ENCODE peak calls at places on chromosomes 2 and 18, in six cellular contexts. V is type B pancreatic cell, E is ELR, A is fibroblast of pulmonary artery, H is right lobe of liver, B is G401. F is an unnamed sample.

GRCh38 chr18:69943021-69943420 is 4.7 kb downstream of the CD226 start:
- DNase-seq in V (no peak), E (peak), A (no peak), H (no peak), B (no peak), F (no peak)

GRCh38 chr2:236673126-236673822 is 103.6 kb downstream of the ACKR3 start:
- DNase-seq in V (no peak), E (no peak), A (no peak), H (no peak), B (no peak), F (peak)

GRCh38 chr18:25817571-25818237 is 272.7 kb downstream of the SS18 start:
- DNase-seq in V (no peak), E (no peak), A (no peak), H (no peak), B (no peak), F (no peak)

GRCh38 chr18:48222118-48222517 is 187.1 kb downstream of the ZBTB7C start:
- DNase-seq in V (no peak), E (peak), A (peak), H (peak), B (peak), F (no peak)

GRCh38 chr2:180001726-180002125 is 5.4 kb downstream of the CWC22 start:
- DNase-seq in V (no peak), E (no peak), A (no peak), H (no peak), B (no peak), F (no peak)

GRCh38 chr2:45691152-45691551 is 39.7 kb downstream of the PRKCE start:
- DNase-seq in V (no peak), E (no peak), A (no peak), H (no peak), B (peak), F (no peak)

GRCh38 chr2:75065402-75066008 is 107.1 kb downstream of the POLE4 start:
- DNase-seq in V (no peak), E (peak), A (peak), H (no peak), B (no peak), F (no peak)

GRCh38 chr2:28343971-28344715 is 48.5 kb upstream of the FOSL2 start:
- DNase-seq in V (no peak), E (no peak), A (no peak), H (peak), B (no peak), F (no peak)

GRCh38 chr2:238155051-238155760 is 3.6 kb upstream of the ERFE start:
- DNase-seq in V (no peak), E (no peak), A (peak), H (peak), B (no peak), F (no peak)

GRCh38 chr18:40935423-40935822 is 1019.6 kb upstream of the PIK3C3 start:
- DNase-seq in V (no peak), E (peak), A (peak), H (no peak), B (no peak), F (no peak)

GRCh38 chr18:35444636-35445035 is 53.1 kb downstream of the INO80C start:
- DNase-seq in V (no peak), E (no peak), A (no peak), H (no peak), B (peak), F (no peak)

GRCh38 chr2:55232863-55233657 is 572 bp downstream of the RPS27A start:
- DNase-seq in V (no peak), E (peak), A (peak), H (peak), B (no peak), F (peak)

GRCh38 chr2:19357383-19358241 is 811 bp downstream of the OSR1 start:
- DNase-seq in V (no peak), E (peak), A (no peak), H (no peak), B (no peak), F (no peak)

GRCh38 chr2:44360749-44361329 is 455 bp downstream of the PREPL start:
- DNase-seq in V (no peak), E (peak), A (peak), H (peak), B (no peak), F (no peak)

GRCh38 chr2:234671231-234671630 is 174.3 kb upstream of the ARL4C start:
- DNase-seq in V (no peak), E (no peak), A (no peak), H (no peak), B (no peak), F (no peak)

GRCh38 chr18:79577451-79578395 is 101.9 kb upstream of the CTDP1 start:
- DNase-seq in V (peak), E (no peak), A (peak), H (peak), B (no peak), F (no peak)

GRCh38 chr2:11753452-11753885 is 7.0 kb downstream of the LPIN1 start:
- DNase-seq in V (no peak), E (no peak), A (no peak), H (no peak), B (peak), F (no peak)

GRCh38 chr18:9137168-9138066 is 836 bp downstream of the ANKRD12 start:
- DNase-seq in V (peak), E (peak), A (peak), H (peak), B (peak), F (peak)

GRCh38 chr2:241321911-241322310 is 6.2 kb downstream of the SEPTIN2 start:
- DNase-seq in V (no peak), E (no peak), A (no peak), H (no peak), B (no peak), F (no peak)

GRCh38 chr2:118852605-118853128 is 5.2 kb upstream of the EN1 start:
- DNase-seq in V (no peak), E (no peak), A (no peak), H (no peak), B (no peak), F (no peak)

GRCh38 chr2:50596521-50596920 is 435.4 kb downstream of the NRXN1 start:
- DNase-seq in V (no peak), E (no peak), A (no peak), H (no peak), B (peak), F (no peak)

GRCh38 chr2:191180712-191181111 is 29.9 kb upstream of the STAT4 start:
- DNase-seq in V (no peak), E (peak), A (peak), H (no peak), B (no peak), F (no peak)

GRCh38 chr18:50775207-50775606 is 44.6 kb downstream of the MRO start:
- DNase-seq in V (no peak), E (no peak), A (no peak), H (no peak), B (no peak), F (no peak)

GRCh38 chr2:150403457-150403856 is 84.0 kb downstream of the RND3 start:
- DNase-seq in V (no peak), E (no peak), A (no peak), H (no peak), B (no peak), F (no peak)

GRCh38 chr18:79962311-79962710 is 2.1 kb upstream of the HSBP1L1 start:
- DNase-seq in V (no peak), E (no peak), A (no peak), H (no peak), B (no peak), F (no peak)

GRCh38 chr18:42617086-42617725 is 498.3 kb downstream of the RIT2 start:
- DNase-seq in V (no peak), E (no peak), A (peak), H (no peak), B (peak), F (no peak)

GRCh38 chr2:10014418-10015190 is 28.7 kb upstream of the KLF11 start:
- DNase-seq in V (no peak), E (no peak), A (no peak), H (peak), B (no peak), F (no peak)

GRCh38 chr2:197209742-197210408 is 100.7 kb downstream of the ANKRD44 start:
- DNase-seq in V (no peak), E (no peak), A (no peak), H (no peak), B (no peak), F (no peak)

GRCh38 chr2:64819371-64819770 is 165.7 kb upstream of the SERTAD2 start:
- DNase-seq in V (no peak), E (no peak), A (no peak), H (no peak), B (no peak), F (no peak)

GRCh38 chr2:208062113-208062512 is 36.8 kb upstream of the PLEKHM3 start:
- DNase-seq in V (no peak), E (peak), A (peak), H (no peak), B (peak), F (no peak)

GRCh38 chr2:201363857-201364560 is 6.9 kb upstream of the FLACC1 start:
- DNase-seq in V (no peak), E (peak), A (peak), H (no peak), B (peak), F (peak)

GRCh38 chr2:189674374-189675112 is at the start of gene ANKAR:
- DNase-seq in V (peak), E (peak), A (peak), H (peak), B (peak), F (peak)

GRCh38 chr2:223753940-223754339 is 83.4 kb downstream of the AP1S3 start:
- DNase-seq in V (no peak), E (no peak), A (no peak), H (no peak), B (no peak), F (no peak)

GRCh38 chr2:15724235-15724634 is 132.6 kb downstream of the DDX1 start:
- DNase-seq in V (no peak), E (no peak), A (no peak), H (no peak), B (no peak), F (no peak)

GRCh38 chr2:168025487-168026203 is 221.8 kb downstream of the STK39 start:
- DNase-seq in V (no peak), E (no peak), A (no peak), H (no peak), B (no peak), F (no peak)

GRCh38 chr2:150697596-150697995 is 210.1 kb upstream of the RND3 start:
- DNase-seq in V (no peak), E (no peak), A (peak), H (no peak), B (no peak), F (no peak)

F was measured in CD8-positive, alpha-beta T cell.